ENCODE peak calls at places on chromosome X, in eight cellular contexts. D is MV-4-11; P is amygdala; V is activated CD4-positive, alpha-beta T cell treated with anti-CD3 and anti-CD28 coated beads, Interleukin-2, amount 50 U/mL, for 48 hours; R is tibial artery; H is stimulated activated CD8-positive, alpha-beta memory T cell treated with anti-CD3 and anti-CD28 coated beads, Interleukin-12 subunit alpha, Interleukin-12 subunit beta, amount 100 ng/mL, for 1 hour; F is anterior cingulate cortex; U is adipocyte. B is an unnamed sample.

GRCh38 chrX:1196436-1196835 is 16.0 kb downstream of the CRLF2 start:
- DNase-seq in R (no peak), D (no peak), V (no peak), F (no peak), P (no peak), H (no peak), U (no peak), B (no peak)

GRCh38 chrX:101682723-101683122 is 23.1 kb upstream of the ARMCX2 start:
- DNase-seq in H (no peak), V (no peak), P (no peak), U (peak), F (no peak), R (no peak), D (no peak), B (no peak)

GRCh38 chrX:132071260-132071659 is 48.2 kb downstream of the STK26 start:
- DNase-seq in P (no peak), F (no peak), U (peak), R (no peak), D (no peak), H (no peak), V (no peak), B (no peak)

GRCh38 chrX:8783100-8784098 is 17.8 kb downstream of the FAM9A start:
- DNase-seq in D (no peak), U (no peak), V (peak), R (no peak), H (no peak), P (no peak), F (no peak), B (no peak)

GRCh38 chrX:150664290-150664689 is 28.9 kb upstream of the MTMR1 start:
- DNase-seq in F (peak), R (peak), D (no peak), P (no peak), V (no peak), U (peak), H (no peak), B (no peak)

GRCh38 chrX:22037911-22038537 is 5.9 kb downstream of the PHEX start:
- DNase-seq in R (no peak), D (no peak), V (no peak), U (no peak), F (no peak), H (no peak), P (no peak), B (no peak)

GRCh38 chrX:115362334-115363095 is 73.0 kb downstream of the LUZP4 start:
- DNase-seq in D (peak), F (no peak), H (no peak), U (peak), V (no peak), P (no peak), R (no peak), B (no peak)

GRCh38 chrX:51456814-51457213 is 39.6 kb downstream of the NUDT11 start:
- DNase-seq in D (no peak), U (peak), H (no peak), V (no peak), P (no peak), R (no peak), F (no peak), B (no peak)

GRCh38 chrX:149541521-149542047 is 772 bp downstream of the EOLA1 start:
- DNase-seq in R (no peak), D (no peak), F (no peak), U (no peak), P (no peak), H (no peak), V (no peak), B (no peak)

GRCh38 chrX:100649550-100650356 is 5.8 kb downstream of the SRPX2 start:
- DNase-seq in H (no peak), P (no peak), F (no peak), U (peak), D (peak), V (no peak), R (peak), B (peak)

GRCh38 chrX:9676311-9676710 is 89.3 kb downstream of the GPR143 start:
- DNase-seq in V (no peak), H (no peak), F (no peak), R (no peak), D (no peak), P (no peak), U (peak), B (no peak)

GRCh38 chrX:130788786-130789581 is 114.0 kb downstream of the ENOX2 start:
- DNase-seq in P (no peak), F (no peak), H (no peak), D (no peak), R (no peak), U (no peak), V (no peak), B (no peak)

GRCh38 chrX:68665502-68665901 is 18.0 kb downstream of the STARD8 start:
- DNase-seq in U (no peak), P (no peak), R (no peak), D (no peak), H (no peak), V (no peak), F (no peak), B (no peak)

GRCh38 chrX:30895331-30895730 is 6.3 kb upstream of the TAB3 start:
- DNase-seq in H (no peak), D (no peak), P (no peak), F (no peak), V (no peak), U (no peak), R (no peak), B (no peak)

GRCh38 chrX:115624916-115625315 is 63.9 kb downstream of the PLS3 start:
- DNase-seq in R (no peak), V (no peak), D (no peak), P (no peak), H (no peak), U (no peak), F (no peak), B (no peak)

GRCh38 chrX:53824686-53825085 is 138.2 kb upstream of the HUWE1 start:
- DNase-seq in H (no peak), V (no peak), P (no peak), F (no peak), U (no peak), D (no peak), R (no peak), B (no peak)

GRCh38 chrX:2549874-2550273 is 49.1 kb upstream of the DHRSX start:
- DNase-seq in D (no peak), P (no peak), U (peak), V (no peak), R (no peak), F (no peak), H (no peak), B (no peak)

GRCh38 chrX:112642349-112642748 is 37.4 kb downstream of the LHFPL1 start:
- DNase-seq in P (peak), V (peak), F (peak), H (no peak), R (no peak), D (peak), U (peak), B (peak)

GRCh38 chrX:129704491-129704890 is 34.3 kb upstream of the XPNPEP2 start:
- DNase-seq in P (no peak), R (no peak), D (no peak), V (no peak), H (no peak), F (no peak), U (no peak), B (no peak)

GRCh38 chrX:23373129-23373804 is 38.6 kb downstream of the PTCHD1 start:
- DNase-seq in U (peak), V (no peak), H (no peak), D (no peak), P (no peak), F (no peak), R (no peak), B (peak)

GRCh38 chrX:35726176-35726575 is 72.0 kb upstream of the MAGEB16 start:
- DNase-seq in D (no peak), F (no peak), P (no peak), R (no peak), V (no peak), U (peak), H (no peak), B (no peak)

GRCh38 chrX:39693298-39693697 is 404.5 kb downstream of the BCOR start:
- DNase-seq in F (no peak), R (no peak), V (no peak), H (no peak), D (no peak), U (no peak), P (no peak), B (no peak)

GRCh38 chrX:56803849-56804681 is 75.0 kb downstream of the NBDY start:
- DNase-seq in F (no peak), H (no peak), D (no peak), P (no peak), V (no peak), U (no peak), R (no peak), B (no peak)

GRCh38 chrX:106899841-106900240 is 3.3 kb downstream of the RIPPLY1 start:
- DNase-seq in F (no peak), P (no peak), V (no peak), U (no peak), H (no peak), D (no peak), R (no peak), B (no peak)

GRCh38 chrX:22105231-22105630 is 73.1 kb downstream of the PHEX start:
- DNase-seq in V (no peak), R (no peak), D (no peak), F (no peak), U (no peak), P (no peak), H (no peak), B (no peak)

GRCh38 chrX:153411988-153412574 is 809 bp downstream of the ZFP92 start:
- DNase-seq in V (no peak), F (no peak), H (no peak), P (no peak), R (no peak), U (no peak), D (no peak), B (no peak)

GRCh38 chrX:107851215-107851614 is 25.5 kb downstream of the MID2 start:
- DNase-seq in D (no peak), F (no peak), V (no peak), U (no peak), P (no peak), R (no peak), H (no peak), B (no peak)

GRCh38 chrX:130523460-130524394 is 121.9 kb downstream of the RBMX2 start:
- DNase-seq in D (no peak), P (peak), V (no peak), F (peak), H (no peak), R (peak), U (peak), B (no peak)

GRCh38 chrX:77779695-77780094 is 6.3 kb downstream of the ATRX start:
- DNase-seq in D (no peak), H (no peak), V (no peak), U (no peak), R (no peak), P (no peak), F (no peak), B (no peak)

GRCh38 chrX:101550362-101550761 is at the start of gene ARMCX1:
- DNase-seq in U (peak), V (peak), P (peak), R (peak), F (peak), D (no peak), H (peak), B (peak)

GRCh38 chrX:37378399-37378798 is 29.2 kb downstream of the PRRG1 start:
- DNase-seq in U (no peak), F (no peak), R (no peak), H (no peak), D (no peak), P (no peak), V (no peak), B (no peak)

GRCh38 chrX:15718283-15718970 is 19.6 kb upstream of the CA5B start:
- DNase-seq in F (no peak), R (no peak), H (no peak), D (no peak), V (no peak), P (no peak), U (no peak), B (no peak)

GRCh38 chrX:107197306-107197705 is 8.9 kb downstream of the NUP62CL start:
- DNase-seq in U (no peak), R (no peak), F (no peak), P (no peak), D (no peak), H (no peak), V (no peak), B (no peak)

GRCh38 chrX:19739683-19740082 is 147.7 kb downstream of the SH3KBP1 start:
- DNase-seq in R (peak), P (peak), H (peak), V (peak), U (peak), F (no peak), D (peak), B (peak)

GRCh38 chrX:71626576-71626975 is 8.3 kb upstream of the CXCR3 start:
- DNase-seq in R (no peak), H (no peak), D (no peak), U (no peak), P (no peak), V (no peak), F (no peak), B (no peak)

GRCh38 chrX:129737921-129738320 is 858 bp upstream of the XPNPEP2 start:
- DNase-seq in F (no peak), U (peak), D (peak), H (no peak), R (no peak), V (no peak), P (no peak), B (no peak)

GRCh38 chrX:47497274-47497673 is 14.3 kb upstream of the ZNF41 start:
- DNase-seq in R (no peak), D (no peak), F (no peak), P (no peak), H (no peak), U (peak), V (no peak), B (no peak)

GRCh38 chrX:12946838-12947544 is 27.9 kb upstream of the TMSB4X start:
- DNase-seq in H (peak), U (peak), F (peak), D (peak), R (peak), V (peak), P (peak), B (peak)

B was measured in AG04450.